ENCODE peak calls at places on chromosomes 3 and 15, in five cellular contexts. J, E, P, M and C are unnamed samples.

GRCh38 chr15:40085225-40085624 is 23.5 kb downstream of the BMF start:
- DNase-seq in P (no peak), M (no peak), J (no peak), E (peak), C (no peak)

GRCh38 chr15:66489179-66489791 is 8.3 kb downstream of the SNAPC5 start:
- DNase-seq in M (no peak), E (no peak), P (no peak), J (no peak), C (no peak)

GRCh38 chr3:183967693-183968092 is 50.0 kb downstream of the ABCC5 start:
- DNase-seq in E (no peak), M (no peak), P (no peak), J (no peak), C (peak)

GRCh38 chr3:115081444-115081843 is 65.6 kb downstream of the ZBTB20 start:
- DNase-seq in M (no peak), E (no peak), J (no peak), P (no peak), C (no peak)

GRCh38 chr3:172415323-172415722 is 32.9 kb downstream of the GHSR start:
- DNase-seq in E (no peak), P (no peak), J (no peak), M (no peak), C (no peak)

GRCh38 chr15:54462511-54462913 is 484.3 kb downstream of the UNC13C start:
- DNase-seq in E (no peak), P (no peak), J (no peak), M (no peak), C (no peak)

GRCh38 chr3:57691411-57692133 is 1.3 kb downstream of the DENND6A start:
- DNase-seq in E (no peak), P (no peak), M (no peak), J (peak), C (no peak)

GRCh38 chr3:191959876-191960418 is 499.0 kb downstream of the PYDC2 start:
- DNase-seq in J (no peak), P (no peak), E (no peak), M (no peak), C (no peak)

GRCh38 chr15:86432861-86433260 is 353.2 kb downstream of the AGBL1 start:
- DNase-seq in P (no peak), J (no peak), M (no peak), E (no peak), C (no peak)

GRCh38 chr15:70318996-70319465 is 221.3 kb upstream of the TLE3 start:
- DNase-seq in P (no peak), M (peak), J (peak), E (no peak), C (peak)

GRCh38 chr15:49697121-49697520 is 76.3 kb downstream of the DTWD1 start:
- DNase-seq in J (peak), P (no peak), E (no peak), M (no peak), C (peak)

GRCh38 chr15:60228096-60228495 is 169.7 kb downstream of the ANXA2 start:
- DNase-seq in E (no peak), P (no peak), M (no peak), J (no peak), C (no peak)

GRCh38 chr3:42071720-42072582 is 19.2 kb upstream of the TRAK1 start:
- DNase-seq in P (no peak), J (peak), M (peak), E (peak), C (peak)

GRCh38 chr15:64751464-64751863 is 23.9 kb downstream of the RBPMS2 start:
- DNase-seq in M (no peak), P (no peak), E (no peak), J (no peak), C (no peak)

GRCh38 chr3:29532473-29532872 is 251.6 kb downstream of the RBMS3 start:
- DNase-seq in E (no peak), P (no peak), J (no peak), M (no peak), C (no peak)

GRCh38 chr3:57169106-57169505 is 4.0 kb upstream of the IL17RD start:
- DNase-seq in J (no peak), P (no peak), E (no peak), M (no peak), C (no peak)

GRCh38 chr15:70031680-70032079 is 66.0 kb downstream of the TLE3 start:
- DNase-seq in P (no peak), E (no peak), M (no peak), J (no peak), C (no peak)

GRCh38 chr3:101976473-101976872 is 127.2 kb downstream of the NFKBIZ start:
- DNase-seq in P (no peak), E (no peak), J (no peak), M (peak), C (no peak)

GRCh38 chr3:78737988-78738387 is 1029.8 kb downstream of the ROBO1 start:
- DNase-seq in E (no peak), M (peak), J (peak), P (no peak), C (peak)

GRCh38 chr15:98344591-98344990 is 303.7 kb upstream of the IGF1R start:
- DNase-seq in E (no peak), P (no peak), M (no peak), J (no peak), C (no peak)

GRCh38 chr3:16417945-16418739 is 95.4 kb downstream of the RFTN1 start:
- DNase-seq in J (no peak), P (no peak), M (no peak), E (no peak), C (no peak)

GRCh38 chr3:141383555-141384129 is 15.3 kb downstream of the ZBTB38 start:
- DNase-seq in P (no peak), M (no peak), E (no peak), J (peak), C (no peak)

GRCh38 chr3:54776601-54777000 is 151.3 kb downstream of the LRTM1 start:
- DNase-seq in M (no peak), P (no peak), E (no peak), J (no peak), C (no peak)

GRCh38 chr3:66320390-66320789 is 99.6 kb downstream of the SLC25A26 start:
- DNase-seq in P (no peak), E (no peak), M (no peak), J (no peak), C (no peak)

GRCh38 chr3:13141183-13141582 is 68.0 kb upstream of the IQSEC1 start:
- DNase-seq in J (no peak), E (no peak), M (no peak), P (no peak), C (no peak)

GRCh38 chr15:63582179-63582578 is 15.0 kb upstream of the FBXL22 start:
- DNase-seq in E (no peak), M (no peak), P (no peak), J (no peak), C (no peak)

GRCh38 chr3:195135921-195136320 is 135.0 kb downstream of the XXYLT1 start:
- DNase-seq in E (no peak), J (no peak), P (no peak), M (no peak), C (no peak)

GRCh38 chr3:1852950-1853349 is 245.7 kb upstream of the CNTN4 start:
- DNase-seq in E (no peak), J (no peak), M (no peak), P (no peak), C (no peak)

GRCh38 chr3:12934431-12934830 is 93.1 kb upstream of the RPL32 start:
- DNase-seq in P (no peak), J (peak), M (peak), E (no peak), C (no peak)

GRCh38 chr3:107969994-107970896 is 120.6 kb downstream of the CD47 start:
- DNase-seq in J (no peak), E (no peak), P (no peak), M (no peak), C (peak)

GRCh38 chr15:29924750-29925149 is 102.5 kb upstream of the TJP1 start:
- DNase-seq in M (peak), P (no peak), E (peak), J (peak), C (peak)

GRCh38 chr3:16338999-16339398 is 74.0 kb downstream of the OXNAD1 start:
- DNase-seq in J (peak), M (peak), E (peak), P (no peak), C (peak)

GRCh38 chr3:36674816-36675215 is 89.5 kb downstream of the DCLK3 start:
- DNase-seq in P (no peak), E (no peak), J (no peak), M (no peak), C (no peak)